ENCODE peak calls at places on chromosomes 2 and 18, in nine cellular contexts. I is adrenal gland, Q is H1, U is neural progenitor cell, V is transverse colon, Y is pancreas, D is AG10803, Z is HepG2, J is BJ. F is an unnamed sample.

GRCh38 chr2:130824492-130825061 is 12.1 kb upstream of the ARHGEF4 start:
- DNase-seq in I (no peak), Q (no peak), U (no peak), V (no peak), Y (no peak), D (peak), Z (no peak), J (peak), F (peak)

GRCh38 chr2:238834982-238835381 is 12.9 kb upstream of the TWIST2 start:
- DNase-seq in I (no peak), Q (no peak), U (no peak), V (no peak), Y (no peak), D (no peak), Z (no peak), J (no peak), F (no peak)

GRCh38 chr2:72955188-72956049 is 38.1 kb downstream of the EMX1 start:
- DNase-seq in I (no peak), Q (no peak), U (peak), V (no peak), Y (peak), D (no peak), Z (no peak), J (no peak), F (no peak)

GRCh38 chr2:73163522-73164367 is 38.6 kb upstream of the NOTO start:
- DNase-seq in I (peak), Q (peak), U (peak), V (peak), Y (peak), D (peak), Z (peak), J (no peak), F (no peak)

GRCh38 chr2:65380243-65380642 is 52.2 kb downstream of the SPRED2 start:
- DNase-seq in I (no peak), Q (no peak), U (no peak), V (no peak), Y (no peak), D (no peak), Z (no peak), J (no peak), F (no peak)

GRCh38 chr2:50358586-50358985 is 673.3 kb downstream of the NRXN1 start:
- DNase-seq in I (no peak), Q (no peak), U (no peak), V (no peak), Y (peak), D (no peak), Z (no peak), J (no peak), F (no peak)

GRCh38 chr18:413263-413662 is 87.2 kb downstream of the COLEC12 start:
- DNase-seq in I (no peak), Q (no peak), U (no peak), V (no peak), Y (no peak), D (peak), Z (no peak), J (no peak), F (no peak)

GRCh38 chr2:177306550-177306949 is 42.0 kb upstream of the NFE2L2 start:
- DNase-seq in I (no peak), Q (no peak), U (no peak), V (no peak), Y (no peak), D (no peak), Z (no peak), J (no peak), F (no peak)

GRCh38 chr2:62270728-62271127 is 74.8 kb downstream of the B3GNT2 start:
- DNase-seq in I (peak), Q (no peak), U (no peak), V (peak), Y (peak), D (no peak), Z (no peak), J (no peak), F (no peak)

GRCh38 chr18:3119401-3120323 is 100.1 kb downstream of the MYOM1 start:
- DNase-seq in I (no peak), Q (no peak), U (peak), V (peak), Y (no peak), D (no peak), Z (peak), J (no peak), F (no peak)

GRCh38 chr2:189522435-189523151 is 58.0 kb downstream of the SLC40A1 start:
- DNase-seq in I (no peak), Q (no peak), U (no peak), V (peak), Y (no peak), D (peak), Z (peak), J (no peak), F (no peak)

GRCh38 chr2:158079672-158080071 is 22.0 kb upstream of the UPP2 start:
- DNase-seq in I (no peak), Q (no peak), U (no peak), V (no peak), Y (no peak), D (no peak), Z (peak), J (no peak), F (peak)

DNA sequence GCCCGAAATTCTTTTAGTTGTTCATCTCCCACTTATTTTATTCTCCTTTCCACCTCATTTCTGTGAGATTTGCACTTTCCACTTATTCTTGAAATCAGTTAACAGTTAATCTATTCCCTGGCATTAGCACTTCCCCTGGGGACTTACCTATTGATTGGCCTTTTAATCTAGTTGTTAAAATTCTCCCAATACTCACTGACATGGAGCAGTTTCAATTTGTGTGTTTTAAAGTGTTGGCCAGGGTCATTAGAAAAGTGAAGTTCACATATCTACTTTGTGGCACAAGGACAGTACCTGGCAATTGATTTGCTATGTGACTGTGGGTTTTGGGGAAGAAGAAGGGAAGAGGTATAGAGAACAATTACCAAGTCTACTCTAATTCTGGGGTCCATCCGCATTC is 83.1 kb downstream of the LYPD6 start:
- DNase-seq in I (no peak), Q (no peak), U (no peak), V (no peak), Y (no peak), D (no peak), Z (no peak), J (no peak), F (no peak)
- H3K4me3 ChIP-seq in I (no peak), Q (no peak), U (no peak), V (no peak), Y (no peak), D (no peak), Z (no peak), J (no peak), F (no peak)

GRCh38 chr2:120287183-120288015 is 34.7 kb downstream of the RALB start:
- DNase-seq in I (no peak), Q (no peak), U (no peak), V (no peak), Y (no peak), D (peak), Z (no peak), J (peak), F (peak)

GRCh38 chr2:120290737-120291136 is 38.1 kb downstream of the RALB start:
- DNase-seq in I (no peak), Q (no peak), U (no peak), V (no peak), Y (no peak), D (no peak), Z (no peak), J (no peak), F (no peak)

GRCh38 chr2:120291464-120292311 is 39.0 kb downstream of the RALB start:
- DNase-seq in I (no peak), Q (no peak), U (no peak), V (no peak), Y (no peak), D (peak), Z (no peak), J (no peak), F (no peak)

GRCh38 chr2:120288016-120288373 is 35.3 kb downstream of the RALB start:
- DNase-seq in I (no peak), Q (no peak), U (no peak), V (no peak), Y (no peak), D (no peak), Z (no peak), J (no peak), F (no peak)

DNA sequence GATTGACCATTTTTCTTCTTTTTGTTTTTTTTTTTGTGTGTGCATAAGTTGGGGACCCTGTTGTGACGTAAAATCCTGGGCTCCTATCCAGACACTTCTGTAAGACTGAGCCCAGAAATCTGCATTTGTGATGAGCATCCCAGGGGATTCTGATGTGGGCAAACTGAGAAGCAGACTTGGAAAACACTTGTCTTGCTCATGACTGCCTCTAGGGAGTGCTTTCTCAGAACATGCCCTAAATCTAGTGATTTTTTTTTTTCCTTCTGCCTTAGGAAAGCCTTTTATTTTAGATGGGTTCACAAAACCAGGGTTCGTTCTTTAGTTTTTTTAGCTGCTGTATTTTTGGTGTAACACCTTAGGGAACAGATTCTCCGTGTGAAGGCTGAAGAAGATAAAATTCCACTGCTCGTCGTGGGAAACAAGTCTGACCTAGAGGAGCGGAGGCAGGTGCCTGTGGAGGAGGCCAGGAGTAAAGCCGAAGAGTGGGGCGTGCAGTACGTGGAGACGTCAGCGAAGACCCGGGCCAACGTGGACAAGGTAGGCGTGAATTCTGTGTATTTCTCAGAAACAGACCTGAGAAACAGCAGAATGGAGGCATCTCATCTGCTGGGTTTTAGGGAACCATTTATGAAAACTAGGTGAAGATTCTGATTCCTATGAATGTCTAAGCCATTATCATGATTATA is 36.7 kb downstream of the RALB start:
- DNase-seq in I (no peak), Q (no peak), U (no peak), V (no peak), Y (no peak), D (no peak), Z (no peak), J (no peak), F (no peak)
- TF ChIP-seq CTCF in I (no peak), Q (no peak), U (peak), V (no peak), Y (no peak), D (peak), Z (no peak), J (peak), F (peak)

DNA sequence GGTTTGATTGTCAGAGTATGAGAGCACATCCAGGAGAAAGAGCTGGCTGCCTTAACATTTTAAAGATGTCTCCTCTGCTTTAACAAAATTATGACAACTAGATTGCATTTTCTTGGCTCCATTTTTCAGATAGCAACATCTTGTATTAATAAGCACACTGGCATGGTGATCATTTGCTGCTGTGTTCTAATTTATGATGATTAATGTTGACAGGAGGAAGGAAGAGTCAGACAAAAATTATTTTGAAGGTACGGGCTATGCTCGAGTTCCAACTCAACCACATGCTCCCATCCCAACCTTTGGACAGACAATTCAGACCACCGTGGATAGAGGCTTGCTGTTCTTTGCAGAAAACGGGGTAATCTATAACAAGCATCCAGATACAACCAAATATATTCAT is 98.2 kb upstream of the TTC39C start:
- DNase-seq in I (no peak), Q (no peak), U (no peak), V (no peak), Y (no peak), D (no peak), Z (no peak), J (no peak), F (no peak)
- H3K4me3 ChIP-seq in I (no peak), Q (no peak), U (no peak), V (no peak), Y (no peak), D (no peak), Z (no peak), J (no peak), F (no peak)

DNA sequence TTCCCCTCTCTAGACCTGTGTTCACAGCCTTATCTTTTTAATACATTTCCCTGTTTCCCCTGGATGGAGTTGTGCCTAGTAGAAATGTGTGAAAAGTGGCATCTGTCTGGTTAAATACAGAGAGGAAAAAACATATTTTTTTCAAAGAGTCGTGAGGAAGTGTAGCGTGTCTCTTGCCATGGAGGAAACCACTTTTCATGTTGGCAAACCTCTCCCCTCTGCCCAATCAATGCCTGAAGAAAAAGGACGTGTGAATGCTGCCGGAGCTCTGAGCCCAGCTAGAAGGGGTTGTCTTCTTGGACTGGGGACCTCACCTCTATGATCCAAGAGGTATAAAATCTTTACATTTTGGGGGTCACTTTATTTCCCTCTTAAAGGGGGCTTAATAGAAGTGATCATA is 52.4 kb downstream of the DPP4 start:
- DNase-seq in I (no peak), Q (no peak), U (no peak), V (no peak), Y (no peak), D (no peak), Z (no peak), J (no peak), F (no peak)
- TF ChIP-seq CTCF in I (no peak), Q (no peak), U (no peak), V (no peak), Y (no peak), D (no peak), Z (no peak), J (no peak), F (no peak)

F was measured in epithelial cell of proximal tubule.